ENCODE peak calls at places on chromosomes 5 and 9, in four cellular contexts. E is H54, T is foreskin melanocyte, L is GM18507. A is an unnamed sample.
A peak's percentile ranks its signal among the peaks of the same experiment; 100 is the strongest.

GRCh38 chr5:77272206-77272605 is 61.7 kb downstream of the PDE8B start:
- DNase-seq in E (no peak), L (no peak), T (no peak), A (no peak)

GRCh38 chr5:74947961-74948613 is 81.9 kb upstream of the FAM169A start:
- DNase-seq in T (no peak), E (no peak), L (no peak), A (no peak)

GRCh38 chr5:88290801-88291200 is 22.2 kb upstream of the TMEM161B start:
- DNase-seq in E (no peak), L (no peak), T (no peak), A (no peak)

GRCh38 chr9:129336130-129336528 is 158.1 kb upstream of the IER5L start:
- DNase-seq in L (no peak), T (no peak), E (no peak), A (no peak)

GRCh38 chr9:81028504-81028903 is 660.8 kb downstream of the TLE1 start:
- DNase-seq in E (peak; percentile 65), L (no peak), T (peak; percentile 93), A (no peak)

GRCh38 chr5:150645070-150645700 is 4.7 kb downstream of the SYNPO start:
- DNase-seq in T (no peak), E (no peak), L (no peak), A (no peak)

GRCh38 chr9:14238044-14238443 is 75.9 kb downstream of the NFIB start:
- DNase-seq in L (no peak), E (no peak), T (no peak), A (no peak)

GRCh38 chr9:108270041-108270440 is 585.7 kb downstream of the ACTL7B start:
- DNase-seq in E (peak; percentile 38), T (no peak), L (no peak), A (no peak)

GRCh38 chr9:94909250-94909894 is 182.9 kb downstream of the AOPEP start:
- DNase-seq in L (no peak), E (peak; percentile 55), T (no peak), A (no peak)

GRCh38 chr5:67120032-67120431 is 76.6 kb downstream of the CD180 start:
- DNase-seq in T (no peak), L (no peak), E (no peak), A (no peak)

GRCh38 chr9:20753761-20754160 is 69.7 kb downstream of the FOCAD start:
- DNase-seq in T (no peak), L (no peak), E (no peak), A (no peak)

GRCh38 chr5:179311091-179311470 is 34.2 kb downstream of the ADAMTS2 start:
- DNase-seq in E (no peak), L (no peak), T (no peak), A (no peak)

GRCh38 chr5:38603691-38604090 is 47.2 kb upstream of the LIFR start:
- DNase-seq in E (no peak), T (no peak), L (no peak), A (no peak)

GRCh38 chr9:78967557-78968212 is 604.1 kb upstream of the TLE4 start:
- DNase-seq in E (no peak), T (no peak), L (no peak), A (no peak)

GRCh38 chr9:81522721-81523551 is 166.4 kb downstream of the TLE1 start:
- DNase-seq in T (no peak), L (no peak), E (peak; percentile 44), A (no peak)

GRCh38 chr5:138180183-138180782 is 1.4 kb downstream of the KIF20A start:
- DNase-seq in E (peak; percentile 15), T (peak; percentile 76), L (peak; percentile 15), A (no peak)

GRCh38 chr9:4499917-4500316 is 9.6 kb downstream of the SLC1A1 start:
- DNase-seq in L (no peak), T (no peak), E (no peak), A (peak; percentile 75)

GRCh38 chr5:7589800-7590199 is 193.9 kb downstream of the ADCY2 start:
- DNase-seq in T (no peak), L (no peak), E (no peak), A (no peak)

GRCh38 chr5:170444181-170444580 is 55.0 kb upstream of the KCNMB1 start:
- DNase-seq in T (no peak), E (no peak), L (no peak), A (no peak)

GRCh38 chr5:113293613-113294340 is 141.0 kb downstream of the TSSK1B start:
- DNase-seq in T (peak; percentile 40), E (no peak), L (no peak), A (no peak)

GRCh38 chr9:101601904-101602765 is 7.4 kb upstream of the PPP3R2 start:
- DNase-seq in E (peak; percentile 57), L (no peak), T (peak; percentile 44), A (no peak)

GRCh38 chr5:51384281-51384840 is 1.1 kb downstream of the ISL1 start:
- DNase-seq in T (no peak), E (no peak), L (no peak), A (no peak)

GRCh38 chr9:77440057-77440456 is 208.1 kb downstream of the GNA14 start:
- DNase-seq in T (no peak), E (peak; percentile 97), L (no peak), A (no peak)

GRCh38 chr9:120393386-120394057 is 186.4 kb downstream of the CDK5RAP2 start:
- DNase-seq in E (peak; percentile 64), L (no peak), T (no peak), A (peak; percentile 45)

GRCh38 chr5:163094492-163095180 is 342.8 kb upstream of the CCNG1 start:
- DNase-seq in E (no peak), T (no peak), L (no peak), A (no peak)

GRCh38 chr5:80109549-80110478 is 74.7 kb downstream of the THBS4 start:
- DNase-seq in T (no peak), L (no peak), E (no peak), A (no peak)

GRCh38 chr9:21560281-21560745 is 78.2 kb upstream of the IFNE start:
- DNase-seq in E (no peak), L (no peak), T (no peak), A (no peak)

GRCh38 chr9:133048595-133048994 is 13.2 kb upstream of the CEL start:
- DNase-seq in L (no peak), E (peak; percentile 62), T (no peak), A (no peak)

GRCh38 chr9:3497406-3497805 is 28.4 kb downstream of the RFX3 start:
- DNase-seq in L (no peak), T (no peak), E (no peak), A (no peak)

GRCh38 chr5:42974546-42974945 is 65.6 kb downstream of the ANXA2R start:
- DNase-seq in L (no peak), E (no peak), T (no peak), A (no peak)

GRCh38 chr5:54619732-54620582 is 102.4 kb downstream of the SNX18 start:
- DNase-seq in E (no peak), T (no peak), L (no peak), A (no peak)